ENCODE peak calls at places on chromosomes 1 and 21, in six cellular contexts. A is transverse colon; J is CD8-positive, alpha-beta T cell; P is ovary; U is BE2C; V is heart left ventricle. I is an unnamed sample.

GRCh38 chr1:116393792-116394191 is 20.7 kb downstream of the ATP1A1 start:
- DNase-seq in A (no peak), P (no peak), U (no peak), V (no peak), J (no peak), I (no peak)

GRCh38 chr1:95742591-95743089 is 508.6 kb downstream of the RWDD3 start:
- DNase-seq in A (no peak), P (no peak), V (peak), J (no peak), U (peak), I (peak)

GRCh38 chr1:23751050-23751814 is 8.0 kb downstream of the ELOA start:
- DNase-seq in A (peak), P (no peak), J (peak), V (peak), U (peak), I (peak)

GRCh38 chr1:150516050-150516591 is 569 bp downstream of the FALEC start:
- DNase-seq in V (no peak), P (no peak), A (no peak), U (no peak), J (no peak), I (no peak)

GRCh38 chr21:32320059-32320458 is 21.4 kb downstream of the MRAP start:
- DNase-seq in J (no peak), A (no peak), V (no peak), P (no peak), U (no peak), I (no peak)

GRCh38 chr1:105865546-105865945 is 1190.9 kb upstream of the PRMT6 start:
- DNase-seq in V (no peak), P (no peak), J (no peak), A (no peak), U (no peak), I (peak)

GRCh38 chr1:71413441-71414170 is 332.8 kb upstream of the ZRANB2 start:
- DNase-seq in U (no peak), P (no peak), A (no peak), V (no peak), J (no peak), I (no peak)

GRCh38 chr1:221779771-221780170 is 37.9 kb upstream of the DUSP10 start:
- DNase-seq in U (no peak), A (no peak), P (no peak), J (no peak), V (no peak), I (peak)

GRCh38 chr1:21184266-21184665 is 7.6 kb upstream of the EIF4G3 start:
- DNase-seq in A (no peak), U (no peak), P (no peak), J (no peak), V (no peak), I (no peak)

GRCh38 chr1:21185221-21185731 is 8.6 kb upstream of the EIF4G3 start:
- DNase-seq in P (no peak), V (no peak), U (no peak), A (no peak), J (no peak), I (no peak)

GRCh38 chr1:21176589-21177555 is at the start of gene EIF4G3:
- DNase-seq in A (peak), P (peak), V (peak), U (peak), J (peak), I (peak)

DNA sequence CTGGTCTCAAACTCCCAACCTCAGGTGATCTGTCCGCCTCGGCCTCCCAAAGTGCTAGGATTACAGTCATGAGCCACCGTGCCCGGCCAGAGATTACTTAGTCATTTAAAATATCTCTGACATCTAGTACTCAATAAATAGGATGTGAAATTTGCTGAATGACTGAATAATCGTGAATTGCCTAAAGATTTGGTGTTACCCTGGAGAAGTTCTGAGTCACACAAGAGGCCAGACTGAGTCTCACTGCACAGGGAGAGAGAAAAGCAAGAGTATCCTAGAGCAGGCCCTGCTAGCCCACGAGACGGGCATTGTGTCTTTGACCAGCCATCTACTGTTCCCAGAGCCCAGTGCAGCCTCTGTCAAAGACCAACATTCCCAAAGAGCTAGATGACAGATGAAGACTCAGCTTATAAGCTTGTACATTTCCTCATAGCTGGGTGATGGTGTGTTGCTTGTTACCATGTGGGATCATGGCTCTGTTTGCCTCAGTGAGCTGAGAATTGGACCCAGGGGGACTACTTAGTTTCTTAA is 5.5 kb upstream of the EIF4G3 start:
- DNase-seq in U (no peak), A (no peak), V (no peak), P (no peak), J (no peak), I (peak)
- TF ChIP-seq CTCF in U (no peak), A (no peak), V (no peak), P (no peak), J (no peak), I (no peak)

DNA sequence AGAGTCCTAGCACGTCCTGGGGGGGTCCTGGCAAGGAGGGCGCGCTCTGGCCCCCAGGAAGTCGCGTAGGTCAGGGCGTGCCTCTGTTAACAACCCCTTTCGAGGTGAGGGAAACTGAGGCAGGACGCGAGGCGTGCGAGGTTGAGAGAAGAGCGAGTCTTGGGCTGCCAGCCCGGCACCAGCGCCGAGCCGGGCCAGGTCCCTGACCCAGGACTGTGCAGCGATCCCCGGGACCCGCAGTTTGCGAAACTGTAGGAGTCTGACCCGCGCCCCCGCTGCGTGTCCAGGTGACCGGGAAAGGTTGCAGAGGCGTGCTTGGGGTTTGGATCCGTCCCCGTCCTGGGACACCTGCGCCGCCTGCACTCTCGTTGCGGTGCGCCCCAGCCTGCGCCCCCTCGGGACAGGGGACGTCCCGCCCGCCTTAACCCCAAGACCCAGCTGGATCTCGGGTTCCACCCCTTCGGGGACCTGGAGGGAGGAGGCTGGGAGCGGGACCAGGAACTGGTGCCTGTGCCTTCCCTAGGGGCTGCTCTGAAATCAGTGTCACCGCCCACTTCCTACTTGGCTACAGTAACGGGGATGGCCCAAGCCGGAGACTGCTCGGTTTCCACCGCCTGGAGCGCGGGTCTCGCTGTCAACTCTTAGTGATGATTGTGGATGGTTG is 493 bp downstream of the DISC1 start:
- DNase-seq in A (peak), U (peak), V (peak), P (peak), J (peak), I (peak)
- H3K4me3 ChIP-seq in A (peak), U (peak), V (peak), P (peak), J (peak), I (peak)

GRCh38 chr1:73205294-73205973 is 923.1 kb upstream of the NEGR1 start:
- DNase-seq in P (no peak), V (no peak), U (no peak), A (no peak), J (no peak), I (peak)
- TF ChIP-seq CTCF in P (no peak), V (no peak), U (no peak), A (no peak), J (no peak), I (no peak)

GRCh38 chr1:156693858-156694562 is 11.4 kb downstream of the CRABP2 start:
- DNase-seq in V (no peak), A (no peak), U (no peak), P (no peak), J (no peak), I (peak)
- H3K4me3 ChIP-seq in V (no peak), A (no peak), U (no peak), P (no peak), J (no peak), I (no peak)

GRCh38 chr1:41918450-41919043 is at the start of gene HIVEP3:
- DNase-seq in U (peak), J (no peak), V (no peak), A (no peak), P (no peak), I (no peak)
- TF ChIP-seq CTCF in U (peak), J (no peak), V (no peak), A (peak), P (no peak), I (no peak)

DNA sequence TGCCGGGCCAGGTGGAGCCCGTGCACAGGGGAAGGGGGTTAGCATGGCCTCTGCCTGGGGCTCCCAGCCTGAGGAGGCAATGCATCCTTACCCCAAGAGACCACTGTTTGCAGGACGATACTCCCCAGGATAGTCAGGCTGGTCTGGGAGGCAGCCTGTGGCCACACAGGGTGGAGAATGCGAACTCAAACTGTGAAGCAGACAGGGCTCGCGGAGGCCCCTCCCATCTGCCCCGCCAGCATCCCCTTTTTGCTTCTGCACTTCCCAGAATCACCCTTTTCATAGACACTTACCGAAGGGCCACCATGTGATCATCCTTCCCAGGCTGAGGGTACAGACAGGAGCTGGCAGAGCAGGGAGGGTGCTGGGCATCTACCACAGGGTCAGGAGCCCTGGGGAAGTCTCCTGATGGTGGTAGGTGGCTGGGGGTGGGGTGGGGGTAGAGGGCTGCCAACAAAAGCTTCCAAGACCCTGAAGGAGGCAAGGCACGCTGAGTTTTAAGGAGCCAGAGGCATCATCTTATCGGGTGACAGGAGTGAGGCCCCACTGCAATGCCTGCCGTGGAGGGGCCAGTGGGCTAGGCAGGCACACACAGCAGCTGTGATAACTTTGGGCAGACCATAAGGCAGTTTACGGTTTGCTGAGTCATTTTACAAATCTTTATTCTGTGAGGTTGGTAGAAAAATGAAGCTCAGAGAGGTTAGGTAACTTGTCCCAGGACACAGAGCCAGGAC is 31.3 kb upstream of the BTG2 start:
- DNase-seq in A (peak), U (no peak), V (peak), P (no peak), J (no peak), I (no peak)
- H3K4me3 ChIP-seq in A (peak), U (no peak), V (peak), P (no peak), J (peak), I (no peak)

GRCh38 chr1:13748610-13749505 is 48.9 kb downstream of the PRDM2 start:
- DNase-seq in A (peak), P (peak), V (peak), U (peak), J (peak), I (peak)
- TF ChIP-seq CTCF in A (peak), P (no peak), V (no peak), U (no peak), J (no peak), I (no peak)

I was measured in epithelial cell of esophagus.